ENCODE peak calls at places on chromosomes 5 and 9, in four cellular contexts. I is stimulated activated naive CD8-positive, alpha-beta T cell treated with anti-CD3 and anti-CD28 coated beads, Interleukin-15, amount 100 ng/mL, for 72 hours; G is CD14-positive monocyte; L is omental fat pad. U is an unnamed sample.

GRCh38 chr5:35853652-35854051 is 3.0 kb upstream of the IL7R start:
- DNase-seq in I (peak; percentile 66), G (no peak), L (no peak), U (peak; percentile 46)

GRCh38 chr5:23139338-23140171 is 286.4 kb upstream of the CDH12 start:
- DNase-seq in G (no peak), I (no peak), L (no peak), U (no peak)

GRCh38 chr5:110333384-110333783 is 393.1 kb downstream of the TMEM232 start:
- DNase-seq in L (no peak), G (no peak), I (no peak), U (no peak)

GRCh38 chr5:51272957-51273356 is 110.3 kb upstream of the ISL1 start:
- DNase-seq in I (no peak), L (no peak), G (no peak), U (no peak)

GRCh38 chr9:128271112-128271511 is 4.7 kb downstream of the GOLGA2 start:
- DNase-seq in G (no peak), I (no peak), L (no peak), U (no peak)

GRCh38 chr9:106322741-106323140 is 540.2 kb upstream of the ZNF462 start:
- DNase-seq in I (no peak), L (no peak), G (no peak), U (no peak)

GRCh38 chr5:132059043-132059695 is 1.3 kb upstream of the IL3 start:
- DNase-seq in I (no peak), L (peak; percentile 14), G (peak; percentile 18), U (peak; percentile 34)

GRCh38 chr5:169801324-169801777 is 164.3 kb downstream of the DOCK2 start:
- DNase-seq in I (no peak), L (no peak), G (no peak), U (no peak)

GRCh38 chr9:26744362-26744965 is 148.1 kb downstream of the CAAP1 start:
- DNase-seq in I (no peak), G (no peak), L (no peak), U (no peak)

GRCh38 chr5:115810776-115811175 is 5.7 kb downstream of the CDO1 start:
- DNase-seq in L (no peak), I (no peak), G (no peak), U (no peak)

GRCh38 chr9:127970401-127971313 is 10.1 kb downstream of the EEIG1 start:
- DNase-seq in G (no peak), L (no peak), I (peak; percentile 85), U (peak; percentile 73)

GRCh38 chr5:194102-194501 is 2.8 kb downstream of the LRRC14B start:
- DNase-seq in I (no peak), G (no peak), L (no peak), U (no peak)

GRCh38 chr5:93221-93980 is 1.4 kb downstream of the PLEKHG4B start:
- DNase-seq in L (no peak), I (no peak), G (no peak), U (no peak)

GRCh38 chr5:72587909-72588308 is 80.7 kb upstream of the ZNF366 start:
- DNase-seq in I (no peak), L (no peak), G (no peak), U (no peak)

GRCh38 chr9:110114888-110115259 is 93.1 kb downstream of the C9orf152 start:
- DNase-seq in L (no peak), I (no peak), G (no peak), U (no peak)

GRCh38 chr5:59599729-59600128 is 293.8 kb downstream of the PDE4D start:
- DNase-seq in L (no peak), G (no peak), I (no peak), U (no peak)

GRCh38 chr9:91419222-91420191 is 4.1 kb downstream of the NFIL3 start:
- DNase-seq in L (peak; percentile 56), I (no peak), G (peak; percentile 95), U (peak; percentile 52)

GRCh38 chr5:141077826-141078225 is 16.6 kb upstream of the PCDHB2 start:
- DNase-seq in G (no peak), L (no peak), I (no peak), U (no peak)

GRCh38 chr5:6338871-6339270 is 39.5 kb downstream of the MED10 start:
- DNase-seq in G (no peak), I (no peak), L (no peak), U (no peak)

GRCh38 chr5:127997131-127997775 is 86.3 kb upstream of the SLC12A2 start:
- DNase-seq in L (no peak), G (no peak), I (no peak), U (no peak)

GRCh38 chr5:172929371-172929838 is 29.8 kb upstream of the RPL26L1 start:
- DNase-seq in I (no peak), L (no peak), G (no peak), U (no peak)

GRCh38 chr9:108549184-108549583 is 306.6 kb downstream of the ACTL7B start:
- DNase-seq in I (no peak), G (no peak), L (no peak), U (no peak)

GRCh38 chr9:23821400-23822181 is 4.4 kb downstream of the ELAVL2 start:
- DNase-seq in G (no peak), I (no peak), L (no peak), U (no peak)

GRCh38 chr9:72585737-72586136 is 64.3 kb downstream of the TMC1 start:
- DNase-seq in G (peak; percentile 84), I (no peak), L (no peak), U (no peak)

U was measured in activated T-helper 2 cell treated with anti-CD3 and anti-CD28 coated beads, Interferon-gamma antibody, Interleukin-2, Interleukin-4, amounts not matched to agents 10 μg/mL and 5 μg/mL and 100 μg/mL, durations not matched to agents 14 hours and 24 hours and 36 hours.